ENCODE peak calls at places on chromosomes 4 and X, in four cellular contexts. J is K562, A is IMR-90, N is GM12878. H is an unnamed sample.

GRCh38 chr4:1842993-1843448 is 12.9 kb downstream of the LETM1 start:
- DNase-seq in N (no peak), J (peak), A (peak), H (no peak)

GRCh38 chrX:129577473-129577872 is 37.4 kb downstream of the OCRL start:
- DNase-seq in N (no peak), A (peak), J (peak), H (no peak)

GRCh38 chr4:55517526-55518229 is 29.0 kb downstream of the CLOCK start:
- DNase-seq in N (no peak), J (no peak), A (no peak), H (no peak)

GRCh38 chrX:11197671-11198070 is 86.5 kb downstream of the HCCS start:
- DNase-seq in A (no peak), N (no peak), J (no peak), H (no peak)

GRCh38 chr4:6221296-6221850 is 21.0 kb upstream of the JAKMIP1 start:
- DNase-seq in A (no peak), J (no peak), N (no peak), H (no peak)

GRCh38 chr4:154332681-154333421 is 158.7 kb downstream of the DCHS2 start:
- DNase-seq in A (peak), J (no peak), N (peak), H (peak)

GRCh38 chr4:55358246-55358645 is 12.2 kb downstream of the SRD5A3 start:
- DNase-seq in J (no peak), N (no peak), A (no peak), H (no peak)

GRCh38 chr4:95319169-95319568 is 229.6 kb downstream of the UNC5C start:
- DNase-seq in J (no peak), N (no peak), A (no peak), H (no peak)

GRCh38 chr4:87118826-87119225 is 101.6 kb downstream of the KLHL8 start:
- DNase-seq in J (no peak), N (no peak), A (peak), H (no peak)

GRCh38 chr4:41638806-41639205 is 100.8 kb downstream of the LIMCH1 start:
- DNase-seq in N (no peak), J (no peak), A (no peak), H (no peak)

GRCh38 chrX:53831662-53832635 is 145.4 kb upstream of the HUWE1 start:
- DNase-seq in J (peak), N (peak), A (peak), H (no peak)

GRCh38 chr4:25457053-25457715 is 80.1 kb downstream of the ANAPC4 start:
- DNase-seq in J (no peak), N (no peak), A (peak), H (no peak)

GRCh38 chr4:130336585-130337217 is 1240.7 kb downstream of the C4orf33 start:
- DNase-seq in A (peak), N (no peak), J (no peak), H (no peak)

GRCh38 chrX:2351999-2352995 is 148.5 kb downstream of the DHRSX start:
- DNase-seq in A (peak), J (peak), N (no peak), H (no peak)

GRCh38 chrX:18668059-18668458 is 3.8 kb downstream of the RS1 start:
- DNase-seq in N (no peak), J (no peak), A (no peak), H (no peak)

GRCh38 chr4:43882470-43882869 is 566.1 kb downstream of the KCTD8 start:
- DNase-seq in A (no peak), J (no peak), N (no peak), H (no peak)

GRCh38 chr4:124061413-124061812 is 651.1 kb downstream of the ANKRD50 start:
- DNase-seq in J (no peak), A (peak), N (no peak), H (no peak)

GRCh38 chr4:124501579-124501978 is 211.0 kb downstream of the ANKRD50 start:
- DNase-seq in N (no peak), J (no peak), A (no peak), H (no peak)

GRCh38 chrX:29662101-29662500 is 553.3 kb upstream of the MAGEB2 start:
- DNase-seq in J (no peak), A (peak), N (no peak), H (no peak)

GRCh38 chrX:32155044-32155638 is 1056.2 kb downstream of the DMD start:
- DNase-seq in J (no peak), N (no peak), A (no peak), H (peak)

GRCh38 chr4:602559-602942 is 22.8 kb upstream of the PDE6B start:
- DNase-seq in N (no peak), J (peak), A (no peak), H (peak)

GRCh38 chr4:139018971-139019758 is 3.6 kb downstream of the NOCT start:
- DNase-seq in A (peak), J (no peak), N (no peak), H (no peak)

GRCh38 chr4:36183665-36184393 is 60.5 kb downstream of the ARAP2 start:
- DNase-seq in A (no peak), J (no peak), N (no peak), H (no peak)

GRCh38 chrX:41449615-41450014 is 2.5 kb downstream of the NYX start:
- DNase-seq in J (no peak), N (no peak), A (peak), H (no peak)

GRCh38 chr4:187632260-187633010 is 363.1 kb upstream of the ZFP42 start:
- DNase-seq in A (peak), N (no peak), J (no peak), H (no peak)

GRCh38 chr4:3442959-3443749 is 1.4 kb downstream of the HGFAC start:
- DNase-seq in J (peak), N (no peak), A (no peak), H (no peak)

GRCh38 chrX:132258509-132258908 is 39.3 kb upstream of the RAP2C start:
- DNase-seq in A (no peak), J (no peak), N (no peak), H (no peak)

GRCh38 chr4:155248002-155248896 is 39.8 kb downstream of the NPY2R start:
- DNase-seq in N (no peak), A (no peak), J (no peak), H (no peak)

GRCh38 chrX:41386222-41386990 is 52.4 kb downstream of the DDX3X start:
- DNase-seq in J (no peak), N (no peak), A (peak), H (no peak)

GRCh38 chr4:182807346-182807745 is 109.8 kb downstream of the DCTD start:
- DNase-seq in A (no peak), N (no peak), J (no peak), H (no peak)

GRCh38 chrX:23554304-23554703 is 113.0 kb upstream of the PRDX4 start:
- DNase-seq in A (peak), J (no peak), N (no peak), H (no peak)

GRCh38 chr4:186781032-186781917 is 57.6 kb upstream of the FAT1 start:
- DNase-seq in A (peak), J (no peak), N (no peak), H (no peak)

GRCh38 chr4:66571145-66571544 is 900.9 kb upstream of the EPHA5 start:
- DNase-seq in J (no peak), A (no peak), N (no peak), H (no peak)

GRCh38 chrX:7235071-7235470 is 87.1 kb upstream of the PUDP start:
- DNase-seq in J (no peak), N (no peak), A (no peak), H (no peak)

GRCh38 chrX:39984191-39984956 is 113.4 kb downstream of the BCOR start:
- DNase-seq in N (peak), A (peak), J (peak), H (no peak)

DNA sequence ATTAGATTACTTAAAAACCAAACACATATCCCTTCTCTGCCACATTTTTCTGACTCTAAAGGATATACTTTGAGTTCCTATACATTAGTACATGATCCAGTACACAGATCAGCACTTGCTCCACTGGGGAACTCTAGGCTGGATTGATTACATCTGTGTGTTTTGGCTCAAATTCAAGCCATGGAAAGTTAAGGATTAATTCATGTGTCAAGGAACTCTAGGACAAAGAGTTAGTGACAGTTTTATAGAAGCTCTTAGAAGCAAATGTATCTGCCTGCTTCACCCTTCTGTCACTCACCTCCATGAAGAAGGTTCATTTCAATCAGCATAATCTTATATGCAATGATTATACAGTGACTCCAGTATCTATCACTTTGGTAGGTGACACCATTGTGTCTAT is 43.2 kb downstream of the SCFD2 start:
- DNase-seq in N (no peak), J (no peak), A (no peak), H (no peak)
- TF ChIP-seq CHD1 in N (no peak), J (no peak), A (no peak), H (no peak)

DNA sequence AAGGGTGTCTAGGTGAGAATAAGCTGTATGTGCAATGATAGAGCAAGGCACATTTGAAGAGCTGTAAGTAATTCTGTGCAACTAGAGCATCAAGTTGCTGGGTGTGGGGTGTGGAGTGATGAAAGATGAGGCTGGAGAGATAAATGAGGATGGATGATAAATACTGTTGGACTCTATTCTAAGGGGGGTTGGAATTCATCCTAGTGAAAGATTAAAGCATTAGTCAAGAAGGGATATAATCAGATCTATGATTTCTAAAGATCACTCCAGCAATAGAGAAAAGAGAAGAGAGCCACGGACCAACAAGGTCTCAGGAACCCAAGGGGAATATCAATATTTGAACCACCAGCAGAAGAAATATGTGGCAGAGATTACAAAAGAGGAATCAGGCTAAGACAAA is 415.0 kb upstream of the RPS6KA3 start:
- DNase-seq in A (no peak), N (no peak), J (no peak), H (no peak)
- TF ChIP-seq CHD1 in A (no peak), N (no peak), J (no peak), H (no peak)

GRCh38 chr4:73713650-73714049 is 26.7 kb upstream of the CXCL8 start:
- DNase-seq in A (no peak), N (no peak), J (no peak), H (no peak)
- TF ChIP-seq CHD1 in A (no peak), N (no peak), J (no peak), H (no peak)

DNA sequence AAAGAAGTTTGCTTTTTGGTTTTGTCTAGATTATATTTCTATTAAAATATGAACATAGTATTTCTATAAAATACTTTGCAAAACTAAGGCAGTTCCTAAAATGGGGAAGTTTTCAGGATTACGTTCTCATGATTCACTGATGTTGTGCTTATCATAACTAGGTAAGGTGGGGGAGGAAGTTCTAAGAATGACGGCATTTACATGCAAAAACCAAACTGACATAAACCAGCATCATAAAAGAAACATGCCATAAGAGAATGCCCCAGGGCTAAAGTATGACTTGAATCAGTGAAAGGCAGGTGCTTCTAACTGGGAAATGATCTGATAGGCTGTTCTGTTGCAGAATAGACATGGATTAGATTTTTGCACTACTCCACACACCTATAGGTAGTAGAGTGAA is 204.7 kb upstream of the JADE1 start:
- DNase-seq in N (no peak), A (peak), J (no peak), H (no peak)
- TF ChIP-seq CHD1 in N (no peak), A (no peak), J (no peak), H (no peak)

GRCh38 chr4:13481569-13481968 is 2.6 kb downstream of the RAB28 start:
- DNase-seq in J (peak), N (no peak), A (peak), H (no peak)
- TF ChIP-seq CHD1 in J (no peak), N (no peak), A (no peak), H (no peak)

GRCh38 chr4:128565054-128565453 is 244.4 kb upstream of the JADE1 start:
- DNase-seq in N (no peak), A (no peak), J (no peak), H (no peak)

GRCh38 chr4:128570380-128570779 is 239.1 kb upstream of the JADE1 start:
- DNase-seq in N (no peak), A (peak), J (no peak), H (no peak)

GRCh38 chr4:128566688-128567087 is 242.8 kb upstream of the JADE1 start:
- DNase-seq in A (no peak), N (no peak), J (no peak), H (no peak)

GRCh38 chr4:128560754-128561495 is 248.6 kb upstream of the JADE1 start:
- DNase-seq in J (no peak), N (no peak), A (peak), H (no peak)

DNA sequence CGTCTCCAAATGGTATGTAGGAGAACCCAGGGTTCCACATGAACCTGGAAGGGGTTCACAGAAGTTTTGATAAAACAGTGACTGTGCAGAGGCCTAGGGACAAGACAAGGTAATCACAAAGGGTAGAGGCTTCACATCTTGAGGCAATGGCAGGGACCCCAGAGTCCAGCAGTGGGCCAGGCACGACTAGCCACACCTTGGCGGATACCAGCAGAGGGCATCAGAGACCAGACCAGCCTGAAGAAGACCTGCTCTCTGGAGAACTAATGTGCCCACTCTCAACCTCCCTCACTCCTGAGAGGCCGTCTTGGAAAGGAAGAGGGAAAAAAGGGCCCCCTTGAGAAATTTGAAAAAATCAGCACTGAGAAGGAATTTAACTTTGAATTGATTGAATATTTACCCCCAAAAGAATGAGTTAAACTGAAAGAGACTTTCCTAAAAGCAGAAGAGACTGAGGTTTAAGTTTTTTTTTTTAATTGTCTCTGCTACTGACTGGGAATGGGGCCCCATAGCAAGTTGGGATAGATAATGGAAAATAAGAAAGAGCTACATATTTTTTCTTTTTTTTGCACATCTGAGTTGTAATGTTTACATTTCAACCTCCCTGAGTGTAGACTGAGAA is 243.8 kb upstream of the JADE1 start:
- DNase-seq in J (no peak), N (no peak), A (no peak), H (peak)
- TF ChIP-seq CHD1 in J (no peak), N (no peak), A (no peak), H (no peak)